ENCODE peak calls at places on chromosomes 16 and 17, in five cellular contexts. One of them, this sample, is unnamed.
A peak's percentile ranks its signal among the peaks of the same experiment; 100 is the strongest.

GRCh38 chr17:33233855-33234228 is 59.3 kb downstream of the ASIC2 start:
- DNase-seq in fibroblast of lung: no peak
- DNase-seq in right atrium auricular region: peak; percentile 64
- DNase-seq in heart left ventricle: no peak
- DNase-seq in GM12878: no peak
- DNase-seq in this sample: no peak

GRCh38 chr16:50721549-50722409 is 20.1 kb upstream of the CYLD start:
- DNase-seq in GM12878: no peak
- DNase-seq in heart left ventricle: no peak
- DNase-seq in right atrium auricular region: no peak
- DNase-seq in fibroblast of lung: no peak
- DNase-seq in this sample: no peak

GRCh38 chr16:28163699-28164584 is 47.8 kb downstream of the XPO6 start:
- DNase-seq in GM12878: no peak
- DNase-seq in heart left ventricle: no peak
- DNase-seq in fibroblast of lung: peak; percentile 91
- DNase-seq in right atrium auricular region: no peak
- DNase-seq in this sample: no peak

GRCh38 chr16:28041615-28042014 is 21.9 kb downstream of the GSG1L start:
- DNase-seq in heart left ventricle: no peak
- DNase-seq in right atrium auricular region: no peak
- DNase-seq in fibroblast of lung: no peak
- DNase-seq in GM12878: no peak
- DNase-seq in this sample: no peak

GRCh38 chr17:7856081-7856791 is 1.1 kb downstream of the NAA38 start:
- DNase-seq in right atrium auricular region: no peak
- DNase-seq in fibroblast of lung: peak; percentile 40
- DNase-seq in GM12878: no peak
- DNase-seq in heart left ventricle: peak; percentile 86
- DNase-seq in this sample: no peak

GRCh38 chr17:1959871-1960569 is 65.1 kb downstream of the RTN4RL1 start:
- DNase-seq in right atrium auricular region: no peak
- DNase-seq in heart left ventricle: no peak
- DNase-seq in GM12878: no peak
- DNase-seq in fibroblast of lung: peak; percentile 27
- DNase-seq in this sample: no peak

GRCh38 chr16:14284371-14284770 is 213.3 kb downstream of the MRTFB start:
- DNase-seq in right atrium auricular region: no peak
- DNase-seq in heart left ventricle: no peak
- DNase-seq in fibroblast of lung: no peak
- DNase-seq in GM12878: no peak
- DNase-seq in this sample: no peak

GRCh38 chr17:337866-338265 is 14.7 kb downstream of the RPH3AL start:
- DNase-seq in GM12878: peak; percentile 28
- DNase-seq in heart left ventricle: no peak
- DNase-seq in right atrium auricular region: no peak
- DNase-seq in fibroblast of lung: no peak
- DNase-seq in this sample: no peak

GRCh38 chr16:70418993-70419318 is 19.9 kb downstream of the ST3GAL2 start:
- DNase-seq in GM12878: no peak
- DNase-seq in heart left ventricle: no peak
- DNase-seq in right atrium auricular region: no peak
- DNase-seq in fibroblast of lung: no peak
- DNase-seq in this sample: no peak

GRCh38 chr16:49592507-49593422 is 219.2 kb downstream of the C16orf78 start:
- DNase-seq in fibroblast of lung: peak; percentile 30
- DNase-seq in heart left ventricle: no peak
- DNase-seq in right atrium auricular region: peak; percentile 58
- DNase-seq in GM12878: no peak
- DNase-seq in this sample: peak; percentile 50

GRCh38 chr17:32155896-32156295 is 13.6 kb downstream of the RHOT1 start:
- DNase-seq in GM12878: no peak
- DNase-seq in fibroblast of lung: no peak
- DNase-seq in right atrium auricular region: no peak
- DNase-seq in heart left ventricle: no peak
- DNase-seq in this sample: no peak

GRCh38 chr16:5065368-5065767 is 388 bp downstream of the C16orf89 start:
- DNase-seq in right atrium auricular region: no peak
- DNase-seq in GM12878: no peak
- DNase-seq in fibroblast of lung: no peak
- DNase-seq in heart left ventricle: no peak
- DNase-seq in this sample: no peak

GRCh38 chr16:17229766-17230165 is 241.0 kb downstream of the XYLT1 start:
- DNase-seq in fibroblast of lung: no peak
- DNase-seq in right atrium auricular region: no peak
- DNase-seq in heart left ventricle: no peak
- DNase-seq in GM12878: no peak
- DNase-seq in this sample: no peak

GRCh38 chr16:81493755-81494433 is 49.3 kb downstream of the CMIP start:
- DNase-seq in right atrium auricular region: no peak
- DNase-seq in GM12878: no peak
- DNase-seq in heart left ventricle: no peak
- DNase-seq in fibroblast of lung: peak; percentile 76
- DNase-seq in this sample: no peak

GRCh38 chr16:68885321-68885720 is 42.0 kb downstream of the TANGO6 start:
- DNase-seq in GM12878: no peak
- DNase-seq in right atrium auricular region: no peak
- DNase-seq in heart left ventricle: no peak
- DNase-seq in fibroblast of lung: no peak
- DNase-seq in this sample: no peak

GRCh38 chr16:4937782-4938682 is 1.1 kb upstream of the PPL start:
- DNase-seq in right atrium auricular region: no peak
- DNase-seq in heart left ventricle: no peak
- DNase-seq in GM12878: no peak
- DNase-seq in fibroblast of lung: no peak
- DNase-seq in this sample: no peak

GRCh38 chr17:73902416-73903181 is 258.4 kb upstream of the SDK2 start:
- DNase-seq in fibroblast of lung: no peak
- DNase-seq in heart left ventricle: no peak
- DNase-seq in GM12878: no peak
- DNase-seq in right atrium auricular region: peak; percentile 42
- DNase-seq in this sample: no peak

GRCh38 chr17:54172654-54173316 is 350.1 kb downstream of the KIF2B start:
- DNase-seq in fibroblast of lung: peak; percentile 18
- DNase-seq in heart left ventricle: no peak
- DNase-seq in GM12878: no peak
- DNase-seq in right atrium auricular region: no peak
- DNase-seq in this sample: no peak

GRCh38 chr17:32298298-32298697 is 32.7 kb downstream of the RHBDL3 start:
- DNase-seq in right atrium auricular region: no peak
- DNase-seq in fibroblast of lung: peak; percentile 3
- DNase-seq in GM12878: no peak
- DNase-seq in heart left ventricle: no peak
- DNase-seq in this sample: no peak

GRCh38 chr17:82229686-82230626 is 1.1 kb downstream of the SLC16A3 start:
- DNase-seq in right atrium auricular region: no peak
- DNase-seq in heart left ventricle: no peak
- DNase-seq in GM12878: no peak
- DNase-seq in fibroblast of lung: peak; percentile 22
- DNase-seq in this sample: peak; percentile 76

GRCh38 chr16:23434380-23434779 is 18.6 kb downstream of the COG7 start:
- DNase-seq in heart left ventricle: no peak
- DNase-seq in right atrium auricular region: no peak
- DNase-seq in GM12878: peak; percentile 40
- DNase-seq in fibroblast of lung: peak; percentile 82
- DNase-seq in this sample: no peak

GRCh38 chr17:64406321-64407200 is 15.9 kb upstream of the PECAM1 start:
- DNase-seq in right atrium auricular region: no peak
- DNase-seq in fibroblast of lung: peak; percentile 44
- DNase-seq in GM12878: no peak
- DNase-seq in heart left ventricle: no peak
- DNase-seq in this sample: no peak

GRCh38 chr17:61806081-61806828 is 57.1 kb downstream of the BRIP1 start:
- DNase-seq in right atrium auricular region: no peak
- DNase-seq in GM12878: no peak
- DNase-seq in fibroblast of lung: no peak
- DNase-seq in heart left ventricle: no peak
- DNase-seq in this sample: no peak

GRCh38 chr16:67198238-67198734 is 645 bp upstream of the ELMO3 start:
- DNase-seq in GM12878: no peak
- DNase-seq in right atrium auricular region: no peak
- DNase-seq in fibroblast of lung: peak; percentile 54
- DNase-seq in heart left ventricle: no peak
- DNase-seq in this sample: no peak

GRCh38 chr17:70483624-70484023 is 314.3 kb downstream of the KCNJ2 start:
- DNase-seq in GM12878: no peak
- DNase-seq in heart left ventricle: no peak
- DNase-seq in fibroblast of lung: no peak
- DNase-seq in right atrium auricular region: no peak
- DNase-seq in this sample: no peak

GRCh38 chr17:63249256-63250006 is 196.7 kb downstream of the CYB561 start:
- DNase-seq in fibroblast of lung: peak; percentile 63
- DNase-seq in GM12878: no peak
- DNase-seq in right atrium auricular region: no peak
- DNase-seq in heart left ventricle: no peak
- DNase-seq in this sample: no peak

GRCh38 chr17:56884483-56885144 is 29.2 kb downstream of the TRIM25 start:
- DNase-seq in GM12878: no peak
- DNase-seq in right atrium auricular region: no peak
- DNase-seq in heart left ventricle: no peak
- DNase-seq in fibroblast of lung: no peak
- DNase-seq in this sample: no peak

GRCh38 chr17:58324409-58325288 is 3.9 kb downstream of the TSPOAP1 start:
- DNase-seq in GM12878: no peak
- DNase-seq in heart left ventricle: peak; percentile 67
- DNase-seq in fibroblast of lung: no peak
- DNase-seq in right atrium auricular region: no peak
- DNase-seq in this sample: no peak

GRCh38 chr17:79114455-79115301 is 40.1 kb downstream of the ENGASE start:
- DNase-seq in fibroblast of lung: no peak
- DNase-seq in right atrium auricular region: no peak
- DNase-seq in heart left ventricle: peak; percentile 73
- DNase-seq in GM12878: no peak
- DNase-seq in this sample: no peak

GRCh38 chr16:9527976-9528375 is 436.5 kb downstream of the HAPSTR1 start:
- DNase-seq in right atrium auricular region: no peak
- DNase-seq in fibroblast of lung: no peak
- DNase-seq in heart left ventricle: no peak
- DNase-seq in GM12878: no peak
- DNase-seq in this sample: no peak
- TF ChIP-seq CTCF in right atrium auricular region: no peak
- TF ChIP-seq CTCF in fibroblast of lung: no peak
- TF ChIP-seq CTCF in heart left ventricle: no peak
- TF ChIP-seq CTCF in GM12878: no peak
- TF ChIP-seq CTCF in this sample: no peak

GRCh38 chr17:50793007-50793406 is 25.7 kb upstream of the ANKRD40CL start:
- DNase-seq in GM12878: no peak
- DNase-seq in fibroblast of lung: no peak
- DNase-seq in right atrium auricular region: no peak
- DNase-seq in heart left ventricle: no peak
- DNase-seq in this sample: no peak
- H3K27ac ChIP-seq in GM12878: no peak overlapping the region
- H3K27ac ChIP-seq in fibroblast of lung: no peak overlapping the region
- H3K27ac ChIP-seq in right atrium auricular region: no peak overlapping the region
- H3K27ac ChIP-seq in heart left ventricle: no peak overlapping the region
- H3K27ac ChIP-seq in this sample: no peak overlapping the region

GRCh38 chr16:76487411-76488064 is 210.3 kb downstream of the CNTNAP4 start:
- DNase-seq in heart left ventricle: no peak
- DNase-seq in right atrium auricular region: no peak
- DNase-seq in fibroblast of lung: no peak
- DNase-seq in GM12878: no peak
- DNase-seq in this sample: no peak
- TF ChIP-seq CTCF in heart left ventricle: no peak
- TF ChIP-seq CTCF in right atrium auricular region: no peak
- TF ChIP-seq CTCF in fibroblast of lung: no peak
- TF ChIP-seq CTCF in GM12878: no peak
- TF ChIP-seq CTCF in this sample: no peak

GRCh38 chr17:6525731-6526130 is 30.6 kb downstream of the PITPNM3 start:
- DNase-seq in right atrium auricular region: no peak
- DNase-seq in heart left ventricle: no peak
- DNase-seq in GM12878: no peak
- DNase-seq in fibroblast of lung: no peak
- DNase-seq in this sample: no peak

GRCh38 chr17:6526362-6527152 is 29.8 kb downstream of the PITPNM3 start:
- DNase-seq in GM12878: no peak
- DNase-seq in fibroblast of lung: peak; percentile 18
- DNase-seq in right atrium auricular region: no peak
- DNase-seq in heart left ventricle: no peak
- DNase-seq in this sample: peak; percentile 26

GRCh38 chr17:6524520-6524919 is 31.8 kb downstream of the PITPNM3 start:
- DNase-seq in GM12878: no peak
- DNase-seq in right atrium auricular region: no peak
- DNase-seq in heart left ventricle: no peak
- DNase-seq in fibroblast of lung: no peak
- DNase-seq in this sample: peak; percentile 5

GRCh38 chr17:6523809-6524355 is 32.5 kb downstream of the PITPNM3 start:
- DNase-seq in GM12878: no peak
- DNase-seq in heart left ventricle: no peak
- DNase-seq in right atrium auricular region: no peak
- DNase-seq in fibroblast of lung: no peak
- DNase-seq in this sample: peak; percentile 40

GRCh38 chr17:6525111-6525510 is 31.2 kb downstream of the PITPNM3 start:
- DNase-seq in heart left ventricle: no peak
- DNase-seq in GM12878: no peak
- DNase-seq in right atrium auricular region: no peak
- DNase-seq in fibroblast of lung: no peak
- DNase-seq in this sample: peak; percentile 52
- H3K27ac ChIP-seq in heart left ventricle: no peak overlapping the region
- H3K27ac ChIP-seq in GM12878: no peak overlapping the region
- H3K27ac ChIP-seq in right atrium auricular region: no peak overlapping the region
- H3K27ac ChIP-seq in fibroblast of lung: no peak overlapping the region
- H3K27ac ChIP-seq in this sample: no peak overlapping the region

This sample was measured in coronary artery.